ENCODE peak calls at places on chromosomes 16 and 17, in five cellular contexts. H is lower lobe of right lung; A is effector memory CD4-positive, alpha-beta T cell; Y is foreskin fibroblast; M is T-cell. U is an unnamed sample.

GRCh38 chr16:55033225-55034156 is 102.8 kb downstream of the IRX5 start:
- DNase-seq in H (no peak), A (no peak), Y (no peak), M (no peak), U (no peak)

GRCh38 chr16:87369796-87370719 is 13.5 kb downstream of the FBXO31 start:
- DNase-seq in H (peak; percentile 24), A (no peak), Y (no peak), M (no peak), U (no peak)

GRCh38 chr17:15882058-15882720 is 62.7 kb upstream of the ADORA2B start:
- DNase-seq in H (no peak), A (no peak), Y (no peak), M (no peak), U (no peak)

GRCh38 chr17:58400826-58401225 is 16.5 kb downstream of the RNF43 start:
- DNase-seq in H (no peak), A (no peak), Y (no peak), M (no peak), U (no peak)

GRCh38 chr17:76585649-76586593 is at the start of gene ST6GALNAC2:
- DNase-seq in H (peak; percentile 91), A (peak; percentile 32), Y (no peak), M (peak; percentile 55), U (peak; percentile 23)

GRCh38 chr17:20191066-20191465 is 181.9 kb downstream of the SPECC1 start:
- DNase-seq in H (no peak), A (no peak), Y (peak; percentile 35), M (no peak), U (no peak)

GRCh38 chr17:80909635-80910034 is 82.0 kb upstream of the CHMP6 start:
- DNase-seq in H (no peak), A (no peak), Y (no peak), M (no peak), U (no peak)

GRCh38 chr16:3971706-3972105 is 91.2 kb upstream of the CREBBP start:
- DNase-seq in H (peak; percentile 24), A (no peak), Y (no peak), M (no peak), U (no peak)

GRCh38 chr17:65855245-65855644 is 293.8 kb upstream of the AXIN2 start:
- DNase-seq in H (no peak), A (no peak), Y (no peak), M (no peak), U (peak; percentile 2)

U was measured in HCEC 1CT.